ENCODE peak calls at places on chromosomes 6 and 20, in eight cellular contexts. O is AG04450; Y is HFF-Myc; W is tibial artery; N is naive thymus-derived CD4-positive, alpha-beta T cell; V is psoas muscle; Z is CD4-positive, alpha-beta memory T cell; I is kidney epithelial cell. K is an unnamed sample.

GRCh38 chr20:34473262-34473883 is 42.8 kb upstream of the DYNLRB1 start:
- DNase-seq in Z (no peak), W (no peak), I (no peak), Y (peak), N (peak), V (peak), O (no peak), K (peak)

GRCh38 chr6:133236898-133237297 is 4.3 kb upstream of the EYA4 start:
- DNase-seq in O (peak), V (no peak), N (no peak), W (no peak), Y (no peak), Z (no peak), I (no peak), K (no peak)

GRCh38 chr6:16251706-16252105 is 13.3 kb downstream of the GMPR start:
- DNase-seq in Z (no peak), V (no peak), N (no peak), Y (no peak), W (no peak), I (no peak), O (no peak), K (peak)

GRCh38 chr6:37103169-37104039 is 66.5 kb upstream of the PIM1 start:
- DNase-seq in O (no peak), I (no peak), W (peak), V (peak), Y (no peak), Z (no peak), N (no peak), K (peak)

GRCh38 chr6:170116643-170117042 is 174.2 kb downstream of the DLL1 start:
- DNase-seq in Z (no peak), Y (no peak), I (no peak), N (no peak), V (no peak), W (peak), O (no peak), K (no peak)

GRCh38 chr6:90169328-90169886 is 127.2 kb downstream of the BACH2 start:
- DNase-seq in W (no peak), Y (no peak), I (no peak), N (no peak), V (no peak), Z (no peak), O (no peak), K (no peak)

GRCh38 chr6:1335367-1336037 is 23.6 kb downstream of the FOXQ1 start:
- DNase-seq in Z (no peak), O (no peak), Y (no peak), W (no peak), N (no peak), I (peak), V (peak), K (peak)

GRCh38 chr6:3513416-3513815 is 56.6 kb upstream of the SLC22A23 start:
- DNase-seq in Z (no peak), W (no peak), N (no peak), Y (no peak), V (no peak), O (no peak), I (no peak), K (no peak)

GRCh38 chr6:408599-409102 is 17.1 kb downstream of the IRF4 start:
- DNase-seq in O (no peak), Y (no peak), I (no peak), Z (no peak), W (no peak), V (no peak), N (no peak), K (peak)

GRCh38 chr6:43435682-43436437 is 8.5 kb downstream of the ABCC10 start:
- DNase-seq in Z (no peak), V (no peak), O (no peak), Y (no peak), N (no peak), I (no peak), W (no peak), K (no peak)
- H3K4me3 ChIP-seq in Z (no peak), V (no peak), O (no peak), Y (no peak), N (no peak), I (no peak), W (no peak), K (no peak)

DNA sequence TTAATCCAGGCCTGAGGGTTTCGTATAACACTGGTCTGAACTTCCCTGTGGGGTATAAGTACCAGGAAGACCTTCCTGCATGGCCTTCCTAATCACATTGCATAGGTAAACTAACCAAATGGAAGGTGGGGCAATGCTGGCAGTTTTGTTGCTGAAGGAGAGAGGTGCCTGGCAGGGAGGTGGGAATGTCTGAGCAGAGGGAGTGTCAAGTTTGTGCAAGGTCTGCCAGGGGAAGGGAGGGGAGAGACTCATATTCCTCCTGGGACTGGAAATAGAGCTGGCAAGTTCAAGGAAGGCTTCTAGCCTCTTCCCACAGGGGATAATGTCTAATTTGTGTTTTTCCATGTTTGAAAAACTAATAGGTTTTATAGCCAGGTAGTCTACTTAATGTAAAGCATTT is 70.6 kb downstream of the HDDC2 start:
- DNase-seq in Z (no peak), W (no peak), V (no peak), I (no peak), O (no peak), Y (no peak), N (no peak), K (no peak)
- H3K4me3 ChIP-seq in Z (no peak), W (no peak), V (peak), I (no peak), O (no peak), Y (no peak), N (no peak), K (no peak)

DNA sequence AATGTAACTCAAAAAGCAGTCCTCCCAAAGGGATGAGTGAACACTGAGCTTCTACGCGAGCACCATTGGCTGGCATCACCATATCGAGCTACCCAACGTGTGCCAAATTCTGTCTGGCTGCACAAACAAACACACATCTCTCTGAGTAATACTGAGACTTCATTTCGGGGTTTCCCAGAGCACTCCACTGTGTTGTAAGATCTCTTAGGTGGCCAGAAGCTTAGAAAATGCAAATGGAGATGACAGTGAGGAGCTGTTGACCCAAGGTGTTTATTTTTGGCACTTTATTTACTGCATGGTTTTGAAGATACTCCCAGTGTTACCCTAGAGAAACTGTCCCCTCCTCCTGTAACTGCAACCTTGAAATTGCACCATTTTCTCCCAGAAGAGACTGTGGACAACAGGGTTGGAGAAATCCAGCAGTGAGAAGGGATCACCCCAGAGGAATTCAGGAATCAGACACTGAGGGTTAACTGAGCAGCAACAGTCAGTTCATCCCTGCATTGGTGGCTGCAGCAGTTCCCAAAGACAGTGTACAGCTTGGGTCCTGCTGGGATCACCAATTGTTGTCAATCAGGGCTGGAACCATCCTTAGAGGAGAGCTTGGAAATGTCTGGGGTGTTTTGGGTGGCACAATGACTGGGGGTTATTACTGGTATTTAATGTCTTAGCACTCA is 1.0 kb upstream of the RIPOR2 start:
- DNase-seq in Y (no peak), O (no peak), Z (peak), I (no peak), W (no peak), V (no peak), N (peak), K (peak)
- H3K4me3 ChIP-seq in Y (no peak), O (no peak), Z (peak), I (no peak), W (no peak), V (no peak), N (peak), K (no peak)

DNA sequence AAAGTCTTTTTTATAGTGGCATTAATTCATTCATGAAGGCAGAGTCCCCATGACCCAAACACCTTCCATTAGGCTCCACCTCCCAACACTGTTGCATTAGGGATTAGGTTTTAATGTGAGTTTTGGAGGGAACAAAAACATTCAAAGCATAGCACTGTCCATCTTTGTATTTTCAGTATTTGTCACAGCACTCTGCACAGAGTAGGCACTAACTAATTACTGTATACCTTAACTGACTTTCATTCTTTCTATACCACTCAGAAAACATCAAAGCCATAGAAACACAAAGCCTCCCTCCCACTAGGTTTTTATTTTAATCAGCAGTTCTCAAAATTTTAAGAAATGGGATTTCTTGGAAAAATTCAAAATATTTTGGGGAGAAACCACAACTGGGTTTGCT is 21.8 kb upstream of the AHI1 start:
- DNase-seq in O (no peak), N (no peak), Y (no peak), I (no peak), W (no peak), Z (no peak), V (no peak), K (no peak)
- H3K4me3 ChIP-seq in O (no peak), N (no peak), Y (no peak), I (no peak), W (no peak), Z (no peak), V (no peak), K (no peak)

GRCh38 chr20:48025061-48025515 is 239.8 kb upstream of the SULF2 start:
- DNase-seq in Y (peak), I (peak), O (no peak), Z (no peak), W (no peak), V (peak), N (no peak), K (peak)
- H3K4me3 ChIP-seq in Y (no peak), I (no peak), O (no peak), Z (no peak), W (no peak), V (no peak), N (no peak), K (no peak)